ENCODE peak calls at places on chromosomes 16 and 17, in six cellular contexts. W is retina; J is MCF 10A; Z is Calu3; R is activated CD8-positive, alpha-beta memory T cell treated with anti-CD3 and anti-CD28 coated beads for 1 hour; C is brain microvascular endothelial cell. F is an unnamed sample.
A peak's percentile ranks its signal among the peaks of the same experiment; 100 is the strongest.

GRCh38 chr16:87464691-87465300 is 28.0 kb downstream of the ZCCHC14 start:
- DNase-seq in R (no peak), Z (peak; percentile 14), J (peak; percentile 77), C (peak; percentile 81), W (no peak), F (peak; percentile 78)

GRCh38 chr16:30551781-30552180 is 6.4 kb downstream of the ZNF764 start:
- DNase-seq in C (no peak), Z (no peak), R (no peak), W (no peak), J (no peak), F (no peak)

GRCh38 chr17:65638221-65638940 is 76.9 kb upstream of the AXIN2 start:
- DNase-seq in W (no peak), Z (no peak), C (no peak), R (no peak), J (no peak), F (no peak)

GRCh38 chr16:50195276-50195675 is 42.2 kb downstream of the TENT4B start:
- DNase-seq in R (no peak), W (no peak), J (peak; percentile 13), C (no peak), Z (no peak), F (no peak)

GRCh38 chr17:21019976-21020575 is 22.7 kb downstream of the USP22 start:
- DNase-seq in Z (peak; percentile 13), C (no peak), W (no peak), R (no peak), J (no peak), F (no peak)

GRCh38 chr16:67326472-67327309 is at the start of the genes KCTD19 and LRRC36:
- DNase-seq in Z (peak; percentile 97), C (no peak), W (peak; percentile 87), J (no peak), R (peak; percentile 41), F (peak; percentile 47)

GRCh38 chr17:79837888-79838540 is 1.2 kb downstream of the CBX4 start:
- DNase-seq in R (no peak), J (no peak), C (no peak), W (no peak), Z (no peak), F (peak; percentile 57)

GRCh38 chr16:57475711-57476339 is 10.5 kb downstream of the DOK4 start:
- DNase-seq in C (peak; percentile 49), Z (peak; percentile 43), J (no peak), R (peak; percentile 45), W (peak; percentile 54), F (no peak)

GRCh38 chr17:70074991-70075390 is at the start of gene KCNJ16:
- DNase-seq in Z (peak; percentile 18), R (no peak), C (no peak), W (no peak), J (no peak), F (no peak)

GRCh38 chr16:69057400-69058378 is 47.8 kb upstream of the HAS3 start:
- DNase-seq in Z (no peak), J (peak; percentile 95), C (peak; percentile 87), W (no peak), R (no peak), F (no peak)

GRCh38 chr17:77916771-77917481 is 41.6 kb upstream of the TNRC6C start:
- DNase-seq in C (no peak), R (no peak), W (no peak), Z (no peak), J (no peak), F (no peak)

GRCh38 chr16:49495596-49496355 is 122.2 kb downstream of the C16orf78 start:
- DNase-seq in R (no peak), C (no peak), W (no peak), Z (no peak), J (no peak), F (no peak)

GRCh38 chr16:87608400-87608985 is 6.2 kb downstream of the JPH3 start:
- DNase-seq in R (peak; percentile 11), C (peak; percentile 64), Z (peak; percentile 84), J (peak; percentile 72), W (peak; percentile 80), F (no peak)

GRCh38 chr17:17126131-17127110 is 79.7 kb downstream of the PLD6 start:
- DNase-seq in Z (no peak), C (no peak), R (no peak), J (no peak), W (no peak), F (no peak)

GRCh38 chr17:71338396-71338795 is 782.4 kb upstream of the SOX9 start:
- DNase-seq in W (no peak), Z (no peak), C (no peak), R (no peak), J (peak; percentile 58), F (no peak)

GRCh38 chr16:714558-715447 is at the start of gene METRN:
- DNase-seq in C (peak; percentile 73), W (peak; percentile 86), Z (peak; percentile 98), J (peak; percentile 83), R (peak; percentile 88), F (peak; percentile 90)

GRCh38 chr16:89764711-89765201 is 43.4 kb downstream of the ZNF276 start:
- DNase-seq in Z (no peak), C (no peak), R (no peak), W (no peak), J (no peak), F (peak; percentile 73)

GRCh38 chr16:17638134-17638533 is 167.4 kb upstream of the XYLT1 start:
- DNase-seq in Z (no peak), R (no peak), W (no peak), C (no peak), J (no peak), F (no peak)

GRCh38 chr17:18017958-18018357 is 21.0 kb downstream of the ATPAF2 start:
- DNase-seq in Z (no peak), W (no peak), C (peak; percentile 77), J (no peak), R (no peak), F (no peak)

GRCh38 chr17:49928826-49929475 is 40.0 kb upstream of the DLX4 start:
- DNase-seq in Z (no peak), J (no peak), W (no peak), R (no peak), C (no peak), F (no peak)

GRCh38 chr16:59260892-59261291 is 526.8 kb upstream of the GOT2 start:
- DNase-seq in Z (no peak), J (no peak), C (no peak), R (no peak), W (no peak), F (no peak)

GRCh38 chr16:57462978-57463362 is 491 bp downstream of the POLR2C start:
- DNase-seq in C (no peak), Z (no peak), J (no peak), R (no peak), W (no peak), F (no peak)

GRCh38 chr16:48919791-48920190 is 309.8 kb upstream of the N4BP1 start:
- DNase-seq in J (no peak), W (no peak), R (no peak), Z (no peak), C (no peak), F (no peak)

GRCh38 chr16:28553776-28554633 is at the start of gene SGF29:
- DNase-seq in Z (peak; percentile 93), J (peak; percentile 84), R (peak; percentile 87), C (peak; percentile 90), W (peak; percentile 99), F (peak; percentile 95)

GRCh38 chr17:6231886-6232767 is 161.9 kb downstream of the WSCD1 start:
- DNase-seq in C (no peak), Z (peak; percentile 39), R (no peak), J (peak; percentile 76), W (no peak), F (no peak)

GRCh38 chr16:70162041-70162451 is 11.5 kb upstream of the CLEC18C start:
- DNase-seq in Z (no peak), J (peak; percentile 72), C (peak; percentile 47), R (no peak), W (peak; percentile 2), F (no peak)

GRCh38 chr16:67528870-67529638 is 425 bp downstream of the RIPOR1 start:
- DNase-seq in Z (peak; percentile 65), R (no peak), W (peak; percentile 85), J (peak; percentile 57), C (no peak), F (no peak)

GRCh38 chr17:7632492-7632894 is 2.6 kb downstream of the SHBG start:
- DNase-seq in R (no peak), J (peak; percentile 69), W (no peak), C (no peak), Z (peak; percentile 25), F (no peak)

GRCh38 chr16:88759976-88760350 is 25.1 kb downstream of the PIEZO1 start:
- DNase-seq in J (no peak), R (no peak), W (no peak), C (no peak), Z (no peak), F (no peak)

GRCh38 chr16:84810518-84811273 is 9.1 kb upstream of the CRISPLD2 start:
- DNase-seq in R (no peak), J (peak; percentile 94), C (no peak), W (no peak), Z (no peak), F (no peak)

GRCh38 chr16:27841911-27842310 is 221.6 kb downstream of the GSG1L start:
- DNase-seq in R (no peak), J (no peak), C (no peak), Z (no peak), W (no peak), F (no peak)

GRCh38 chr16:30375830-30376229 is 1.2 kb downstream of the MYL11 start:
- DNase-seq in C (no peak), Z (no peak), R (no peak), J (no peak), W (no peak), F (no peak)

GRCh38 chr17:75181608-75182318 is 996 bp downstream of the SUMO2 start:
- DNase-seq in J (peak; percentile 25), Z (peak; percentile 26), R (peak; percentile 17), W (no peak), C (no peak), F (peak; percentile 48)

GRCh38 chr16:11792404-11793260 is 4.4 kb downstream of the ZC3H7A start:
- DNase-seq in J (no peak), Z (no peak), R (no peak), C (no peak), W (no peak), F (no peak)

GRCh38 chr16:645852-646678 is 3.1 kb upstream of the WDR90 start:
- DNase-seq in R (no peak), Z (no peak), C (no peak), J (peak; percentile 69), W (no peak), F (no peak)

GRCh38 chr16:73697336-73697735 is 599.3 kb upstream of the PSMD7 start:
- DNase-seq in J (peak; percentile 6), R (no peak), C (no peak), W (no peak), Z (no peak), F (no peak)

GRCh38 chr17:57644311-57644710 is 100.8 kb downstream of the CCDC182 start:
- DNase-seq in W (no peak), Z (no peak), C (no peak), J (no peak), R (no peak), F (no peak)

GRCh38 chr16:56193951-56194726 is 2.9 kb downstream of the GNAO1 start:
- DNase-seq in J (peak; percentile 53), C (peak; percentile 54), Z (no peak), R (peak; percentile 47), W (peak; percentile 96), F (peak; percentile 87)

GRCh38 chr17:45228985-45229517 is 7.4 kb downstream of the FMNL1 start:
- DNase-seq in W (no peak), C (peak; percentile 77), J (peak; percentile 97), Z (peak; percentile 58), R (peak; percentile 58), F (peak; percentile 83)

F was measured in ureter.